ENCODE peak calls at places on chromosome 2, in seven cellular contexts. Q, E, K, L, B, X and H are unnamed samples.

GRCh38 chr2:30992781-30993180 is 145.5 kb downstream of the GALNT14 start:
- DNase-seq in Q (no peak), E (no peak), K (no peak), L (no peak), B (no peak), X (no peak), H (no peak)

GRCh38 chr2:96485751-96486643 is 19.2 kb downstream of the NEURL3 start:
- DNase-seq in Q (peak), E (peak), K (no peak), L (peak), B (peak), X (peak), H (peak)

GRCh38 chr2:63127594-63127993 is 77.0 kb downstream of the OTX1 start:
- DNase-seq in Q (no peak), E (no peak), K (no peak), L (no peak), B (no peak), X (no peak), H (no peak)

GRCh38 chr2:226483745-226484619 is 315.6 kb downstream of the IRS1 start:
- DNase-seq in Q (peak), E (peak), K (peak), L (peak), B (peak), X (peak), H (no peak)

GRCh38 chr2:3355951-3356569 is 21.6 kb downstream of the EIPR1 start:
- DNase-seq in Q (no peak), E (no peak), K (no peak), L (no peak), B (no peak), X (no peak), H (no peak)

GRCh38 chr2:200253631-200254030 is 52.9 kb upstream of the SPATS2L start:
- DNase-seq in Q (no peak), E (peak), K (no peak), L (peak), B (peak), X (no peak), H (no peak)

GRCh38 chr2:127675335-127676261 is at the start of gene LIMS2:
- DNase-seq in Q (no peak), E (no peak), K (no peak), L (no peak), B (peak), X (no peak), H (peak)

GRCh38 chr2:65901809-65902208 is 469.4 kb upstream of the SPRED2 start:
- DNase-seq in Q (no peak), E (no peak), K (no peak), L (no peak), B (no peak), X (no peak), H (no peak)

GRCh38 chr2:197993830-197994229 is 189.4 kb downstream of the PLCL1 start:
- DNase-seq in Q (no peak), E (peak), K (no peak), L (peak), B (peak), X (no peak), H (no peak)

GRCh38 chr2:174180165-174180724 is 68.1 kb downstream of the OLA1 start:
- DNase-seq in Q (no peak), E (peak), K (no peak), L (no peak), B (peak), X (peak), H (no peak)

GRCh38 chr2:182867411-182868048 is 1.1 kb upstream of the FRZB start:
- DNase-seq in Q (no peak), E (no peak), K (peak), L (no peak), B (no peak), X (no peak), H (no peak)

GRCh38 chr2:104859310-104860130 is 5.6 kb downstream of the POU3F3 start:
- DNase-seq in Q (no peak), E (no peak), K (no peak), L (no peak), B (no peak), X (no peak), H (no peak)

GRCh38 chr2:217588266-217588665 is 414.5 kb downstream of the TNS1 start:
- DNase-seq in Q (no peak), E (no peak), K (no peak), L (peak), B (no peak), X (no peak), H (no peak)

GRCh38 chr2:20241973-20242726 is 17.2 kb upstream of the SDC1 start:
- DNase-seq in Q (no peak), E (no peak), K (no peak), L (no peak), B (no peak), X (no peak), H (no peak)

GRCh38 chr2:132668189-132668833 is 1.7 kb downstream of the LYPD1 start:
- DNase-seq in Q (no peak), E (no peak), K (no peak), L (peak), B (no peak), X (no peak), H (no peak)

GRCh38 chr2:226334981-226335720 is 464.5 kb downstream of the IRS1 start:
- DNase-seq in Q (peak), E (peak), K (no peak), L (peak), B (peak), X (peak), H (no peak)

GRCh38 chr2:10331033-10331701 is 28.5 kb downstream of the HPCAL1 start:
- DNase-seq in Q (peak), E (no peak), K (no peak), L (peak), B (peak), X (no peak), H (peak)

GRCh38 chr2:70898363-70899240 is 37.1 kb upstream of the ATP6V1B1 start:
- DNase-seq in Q (no peak), E (no peak), K (no peak), L (no peak), B (no peak), X (no peak), H (no peak)

GRCh38 chr2:72694715-72695496 is 130.9 kb downstream of the EXOC6B start:
- DNase-seq in Q (peak), E (no peak), K (no peak), L (peak), B (peak), X (peak), H (no peak)

GRCh38 chr2:206936456-206937222 is 2.7 kb upstream of the CPO start:
- DNase-seq in Q (peak), E (no peak), K (no peak), L (no peak), B (no peak), X (no peak), H (no peak)

GRCh38 chr2:170929686-170930050 is 615 bp downstream of the GORASP2 start:
- DNase-seq in Q (peak), E (peak), K (peak), L (peak), B (peak), X (peak), H (peak)

GRCh38 chr2:104658149-104658839 is 195.6 kb upstream of the POU3F3 start:
- DNase-seq in Q (no peak), E (no peak), K (peak), L (peak), B (peak), X (no peak), H (peak)

GRCh38 chr2:3605013-3605961 is 10.4 kb downstream of the COLEC11 start:
- DNase-seq in Q (peak), E (no peak), K (no peak), L (peak), B (peak), X (peak), H (peak)

GRCh38 chr2:25336446-25336845 is 5.3 kb downstream of the DNMT3A start:
- DNase-seq in Q (no peak), E (no peak), K (no peak), L (no peak), B (no peak), X (no peak), H (no peak)

GRCh38 chr2:29309090-29310054 is 194.2 kb downstream of the CLIP4 start:
- DNase-seq in Q (peak), E (peak), K (peak), L (peak), B (peak), X (peak), H (no peak)

GRCh38 chr2:220394433-220394832 is 767.0 kb downstream of the SLC4A3 start:
- DNase-seq in Q (peak), E (peak), K (no peak), L (peak), B (peak), X (no peak), H (no peak)

GRCh38 chr2:75311993-75312392 is 112.7 kb upstream of the TACR1 start:
- DNase-seq in Q (no peak), E (no peak), K (no peak), L (no peak), B (no peak), X (peak), H (no peak)

GRCh38 chr2:95091885-95092555 is 29.6 kb downstream of the MRPS5 start:
- DNase-seq in Q (no peak), E (no peak), K (no peak), L (no peak), B (no peak), X (no peak), H (no peak)

GRCh38 chr2:135909976-135910375 is 33.7 kb upstream of the MCM6 start:
- DNase-seq in Q (no peak), E (no peak), K (no peak), L (peak), B (peak), X (no peak), H (no peak)

GRCh38 chr2:62474173-62474572 is 31.8 kb downstream of the TMEM17 start:
- DNase-seq in Q (no peak), E (no peak), K (no peak), L (peak), B (no peak), X (no peak), H (no peak)

GRCh38 chr2:226554726-226555125 is 244.9 kb downstream of the IRS1 start:
- DNase-seq in Q (no peak), E (no peak), K (no peak), L (no peak), B (peak), X (no peak), H (no peak)

GRCh38 chr2:45329045-45329677 is 281.9 kb downstream of the SRBD1 start:
- DNase-seq in Q (peak), E (peak), K (no peak), L (peak), B (peak), X (peak), H (no peak)

GRCh38 chr2:17300141-17300540 is 218.1 kb downstream of the RAD51AP2 start:
- DNase-seq in Q (peak), E (peak), K (no peak), L (peak), B (peak), X (no peak), H (no peak)

GRCh38 chr2:99623035-99623434 is 133.2 kb upstream of the REV1 start:
- DNase-seq in Q (no peak), E (no peak), K (no peak), L (no peak), B (no peak), X (no peak), H (no peak)

GRCh38 chr2:240392948-240393830 is 42.3 kb upstream of the GPC1 start:
- DNase-seq in Q (no peak), E (no peak), K (no peak), L (no peak), B (no peak), X (no peak), H (peak)

GRCh38 chr2:26685943-26686839 is 6.3 kb upstream of the KCNK3 start:
- DNase-seq in Q (no peak), E (no peak), K (no peak), L (no peak), B (no peak), X (no peak), H (peak)

GRCh38 chr2:231191896-231192872 is 6.2 kb upstream of the ARMC9 start:
- DNase-seq in Q (peak), E (no peak), K (no peak), L (peak), B (peak), X (peak), H (peak)

GRCh38 chr2:105329561-105330495 is at the start of gene TGFBRAP1:
- DNase-seq in Q (peak), E (peak), K (peak), L (no peak), B (peak), X (peak), H (peak)

GRCh38 chr2:218569661-218570500 is 1.2 kb downstream of the CNOT9 start:
- DNase-seq in Q (peak), E (peak), K (peak), L (peak), B (peak), X (peak), H (no peak)

DNA sequence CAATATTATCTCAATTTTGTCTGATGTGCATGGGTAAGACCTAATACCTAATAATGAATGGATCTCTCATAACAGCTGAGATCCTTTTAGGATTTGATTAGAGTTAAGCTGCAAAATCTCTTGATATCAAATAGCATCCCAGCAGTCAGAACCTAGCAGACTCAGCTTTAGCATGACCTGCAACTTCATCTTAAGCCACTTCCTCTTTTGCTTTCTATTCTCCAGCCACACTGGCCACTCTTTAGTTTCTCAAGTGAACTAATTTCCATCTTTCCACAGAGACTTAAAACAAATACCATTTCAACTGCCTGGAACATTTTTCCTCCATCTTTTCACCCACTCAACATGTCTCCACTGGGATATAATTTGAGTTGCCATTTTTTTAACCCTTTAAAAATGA is 1251.6 kb upstream of the ZEB2 start:
- DNase-seq in Q (no peak), E (no peak), K (no peak), L (no peak), B (no peak), X (no peak), H (no peak)
- H3K9ac ChIP-seq in Q (no peak), E (no peak), K (no peak), L (no peak), B (no peak), X (no peak), H (no peak)

GRCh38 chr2:18763338-18763737 is 174.0 kb upstream of the NT5C1B start:
- DNase-seq in Q (peak), E (no peak), K (no peak), L (peak), B (no peak), X (no peak), H (no peak)

DNA sequence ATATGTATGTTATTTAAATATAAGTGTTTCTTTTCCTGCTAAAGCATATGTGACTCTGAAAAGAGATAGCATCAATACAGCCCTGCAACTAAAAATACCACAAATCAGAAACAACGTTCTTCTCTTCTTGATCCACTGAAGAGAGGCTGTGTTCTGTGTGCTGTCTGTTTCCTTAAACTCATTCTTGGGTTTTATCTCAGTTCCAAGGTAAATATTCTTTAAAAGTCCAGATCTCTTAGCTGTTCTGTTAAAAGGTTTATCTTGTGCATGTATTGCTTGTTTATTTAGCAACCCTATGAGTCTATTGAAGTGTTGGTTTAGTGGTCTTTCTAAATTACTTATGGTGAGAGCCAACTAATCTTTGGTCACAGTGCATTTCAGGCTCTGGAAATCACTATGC is 173.3 kb upstream of the NT5C1B start:
- DNase-seq in Q (no peak), E (no peak), K (no peak), L (peak), B (no peak), X (peak), H (no peak)
- H3K27ac ChIP-seq in Q (no peak), E (no peak), K (no peak), L (no peak), B (no peak), X (no peak), H (no peak)

DNA sequence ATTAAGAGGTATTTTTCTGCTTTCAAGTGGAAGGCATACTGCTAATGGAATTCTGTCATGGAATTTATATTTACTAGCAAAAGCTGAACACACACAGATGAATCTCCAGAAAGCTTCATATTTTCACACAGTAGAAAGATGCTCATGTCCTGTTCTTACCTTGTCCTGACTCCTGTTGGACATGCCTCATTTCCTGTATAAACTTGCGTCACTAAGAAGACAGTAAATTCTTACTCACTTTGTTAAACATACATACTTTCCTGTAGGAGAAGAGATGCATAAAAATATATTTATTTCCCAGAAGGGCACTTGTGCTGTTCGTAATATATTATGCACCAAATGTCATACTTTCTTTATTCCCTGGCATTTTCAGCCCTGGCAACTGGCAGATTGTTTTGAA is 238.3 kb upstream of the RASGRP3 start:
- DNase-seq in Q (peak), E (peak), K (no peak), L (peak), B (peak), X (no peak), H (no peak)
- H3K9ac ChIP-seq in Q (no peak), E (no peak), K (no peak), L (peak), B (no peak), X (no peak), H (no peak)

DNA sequence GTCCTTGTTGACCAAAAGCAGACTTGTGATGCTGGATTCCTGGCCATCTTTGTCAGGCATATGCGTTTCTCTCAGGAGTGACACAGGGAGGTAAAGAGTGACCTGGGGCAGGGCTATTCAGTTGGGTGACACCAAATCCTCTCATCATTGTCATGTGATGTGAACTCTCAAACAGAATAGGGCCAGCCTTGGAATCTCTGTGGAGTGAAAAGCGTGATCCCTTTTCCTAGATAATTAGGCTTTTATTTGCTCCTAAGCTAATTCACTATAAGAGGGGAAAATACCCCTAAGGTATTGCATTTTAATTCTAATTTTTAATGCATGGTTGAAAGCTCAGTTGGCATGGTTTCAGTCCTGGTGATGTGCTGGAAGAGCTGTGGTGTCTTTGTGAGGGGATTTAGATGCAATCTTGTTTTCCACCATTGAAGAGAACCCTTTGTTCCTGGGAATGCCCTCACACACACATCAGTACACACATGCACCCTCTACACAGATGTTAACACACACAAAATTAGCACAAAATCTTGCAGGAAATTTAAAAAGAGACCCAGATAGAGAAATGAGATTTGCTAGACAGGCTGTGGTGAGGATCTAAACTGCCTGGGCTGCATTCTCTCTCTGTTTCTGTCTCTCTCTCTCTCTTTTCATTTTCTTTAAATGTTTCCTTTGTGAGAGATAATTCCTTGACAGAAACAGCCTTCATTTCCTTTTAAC is 349.9 kb downstream of the TSN start:
- DNase-seq in Q (no peak), E (no peak), K (peak), L (no peak), B (no peak), X (no peak), H (no peak)
- H3K27ac ChIP-seq in Q (no peak), E (no peak), K (peak), L (no peak), B (no peak), X (no peak), H (no peak)

GRCh38 chr2:8584174-8585066 is 97.4 kb upstream of the ID2 start:
- DNase-seq in Q (no peak), E (no peak), K (no peak), L (no peak), B (no peak), X (no peak), H (peak)
- H3K9ac ChIP-seq in Q (no peak), E (no peak), K (no peak), L (no peak), B (no peak), X (no peak), H (no peak)

DNA sequence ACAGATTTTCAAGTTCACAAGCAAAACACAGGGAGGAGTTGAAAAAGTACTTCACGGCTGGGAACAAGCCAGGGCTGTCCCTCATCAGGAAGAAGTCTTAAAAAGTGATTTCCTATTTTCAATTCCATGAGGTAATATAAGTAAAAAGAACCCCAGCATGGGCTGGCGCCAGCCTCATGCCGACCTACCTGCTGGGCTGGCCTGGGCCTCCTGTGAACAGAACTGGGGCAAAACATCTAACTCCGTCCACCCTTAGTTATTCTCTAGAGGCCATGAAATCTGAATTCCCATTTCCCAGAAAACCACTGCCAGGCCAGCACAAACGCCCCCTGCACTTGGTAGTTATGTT is 68.9 kb downstream of the POLR1A start:
- DNase-seq in Q (no peak), E (no peak), K (no peak), L (no peak), B (no peak), X (no peak), H (no peak)
- H3K27ac ChIP-seq in Q (peak), E (no peak), K (no peak), L (peak), B (peak), X (no peak), H (peak)

GRCh38 chr2:160409480-160409879 is 84.1 kb downstream of the RBMS1 start:
- DNase-seq in Q (no peak), E (no peak), K (no peak), L (peak), B (no peak), X (no peak), H (no peak)

GRCh38 chr2:160407393-160408204 is 86.0 kb downstream of the RBMS1 start:
- DNase-seq in Q (peak), E (peak), K (peak), L (peak), B (peak), X (peak), H (peak)

GRCh38 chr2:160408575-160409291 is 84.9 kb downstream of the RBMS1 start:
- DNase-seq in Q (no peak), E (no peak), K (no peak), L (no peak), B (peak), X (no peak), H (peak)

GRCh38 chr2:160406591-160407392 is 86.8 kb downstream of the RBMS1 start:
- DNase-seq in Q (peak), E (peak), K (no peak), L (peak), B (peak), X (peak), H (no peak)

DNA sequence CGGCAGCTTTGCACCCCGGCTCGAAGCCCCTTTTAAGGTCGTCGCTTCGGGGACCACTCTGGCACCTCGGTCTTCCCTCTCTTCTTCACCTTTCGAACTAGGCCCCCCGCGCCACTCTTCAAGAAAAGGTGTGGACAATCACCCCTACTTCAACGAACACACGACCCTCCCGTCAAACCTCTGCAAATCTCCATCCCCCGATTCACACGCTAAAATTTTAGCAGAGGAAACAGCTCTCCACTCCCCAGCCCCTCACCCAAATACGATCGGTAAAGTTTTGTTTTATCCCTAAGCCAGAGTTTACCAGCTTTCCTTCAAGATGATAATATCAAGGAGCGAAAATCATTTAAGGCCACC is 85.4 kb downstream of the RBMS1 start:
- DNase-seq in Q (no peak), E (no peak), K (no peak), L (no peak), B (no peak), X (no peak), H (no peak)
- H3K9ac ChIP-seq in Q (peak), E (peak), K (peak), L (peak), B (peak), X (peak), H (no peak)